ENCODE peak calls at places on chromosomes 3 and 15, in four cellular contexts. One of them, this sample, is unnamed.

GRCh38 chr15:61118885-61119284 is 110.2 kb downstream of the RORA start:
- DNase-seq in iris pigment epithelial cell: no peak
- DNase-seq in fibroblast of mammary gland: no peak
- DNase-seq in MV-4-11: no peak
- DNase-seq in this sample: no peak

GRCh38 chr3:40997711-40998519 is 201.4 kb upstream of the CTNNB1 start:
- DNase-seq in iris pigment epithelial cell: no peak
- DNase-seq in fibroblast of mammary gland: no peak
- DNase-seq in MV-4-11: no peak
- DNase-seq in this sample: no peak

GRCh38 chr3:27532931-27533607 is 48.9 kb upstream of the SLC4A7 start:
- DNase-seq in iris pigment epithelial cell: peak; percentile 32
- DNase-seq in fibroblast of mammary gland: no peak
- DNase-seq in MV-4-11: peak; percentile 79
- DNase-seq in this sample: peak; percentile 45

GRCh38 chr3:197308591-197308990 is 10.2 kb upstream of the DLG1 start:
- DNase-seq in iris pigment epithelial cell: peak; percentile 91
- DNase-seq in fibroblast of mammary gland: peak; percentile 69
- DNase-seq in MV-4-11: no peak
- DNase-seq in this sample: peak; percentile 73

GRCh38 chr3:94862703-94863102 is 799.8 kb downstream of the NSUN3 start:
- DNase-seq in iris pigment epithelial cell: peak; percentile 30
- DNase-seq in fibroblast of mammary gland: peak; percentile 5
- DNase-seq in MV-4-11: peak; percentile 8
- DNase-seq in this sample: peak; percentile 1

GRCh38 chr3:183478501-183478900 is 50.1 kb upstream of the MCF2L2 start:
- DNase-seq in iris pigment epithelial cell: no peak
- DNase-seq in fibroblast of mammary gland: no peak
- DNase-seq in MV-4-11: no peak
- DNase-seq in this sample: no peak

GRCh38 chr3:134360046-134360445 is 14.2 kb downstream of the AMOTL2 start:
- DNase-seq in iris pigment epithelial cell: no peak
- DNase-seq in fibroblast of mammary gland: no peak
- DNase-seq in MV-4-11: no peak
- DNase-seq in this sample: peak; percentile 21

GRCh38 chr3:169659858-169660614 is 3.5 kb downstream of the MECOM start:
- DNase-seq in iris pigment epithelial cell: no peak
- DNase-seq in fibroblast of mammary gland: no peak
- DNase-seq in MV-4-11: no peak
- DNase-seq in this sample: peak; percentile 67

GRCh38 chr3:71703796-71704195 is 21.4 kb downstream of the EIF4E3 start:
- DNase-seq in iris pigment epithelial cell: no peak
- DNase-seq in fibroblast of mammary gland: no peak
- DNase-seq in MV-4-11: no peak
- DNase-seq in this sample: no peak

GRCh38 chr15:29813009-29813408 is 9.3 kb downstream of the TJP1 start:
- DNase-seq in iris pigment epithelial cell: no peak
- DNase-seq in fibroblast of mammary gland: no peak
- DNase-seq in MV-4-11: no peak
- DNase-seq in this sample: no peak

GRCh38 chr3:101631397-101631796 is 45.5 kb downstream of the ZBTB11 start:
- DNase-seq in iris pigment epithelial cell: no peak
- DNase-seq in fibroblast of mammary gland: no peak
- DNase-seq in MV-4-11: no peak
- DNase-seq in this sample: no peak

GRCh38 chr3:173912126-173912525 is 514.6 kb downstream of the NLGN1 start:
- DNase-seq in iris pigment epithelial cell: peak; percentile 16
- DNase-seq in fibroblast of mammary gland: no peak
- DNase-seq in MV-4-11: no peak
- DNase-seq in this sample: peak; percentile 12

GRCh38 chr3:169744332-169745054 is 20.4 kb downstream of the TERC start:
- DNase-seq in iris pigment epithelial cell: peak; percentile 7
- DNase-seq in fibroblast of mammary gland: peak; percentile 19
- DNase-seq in MV-4-11: peak; percentile 6
- DNase-seq in this sample: peak; percentile 59

GRCh38 chr3:184592411-184593200 is 31.0 kb downstream of the EPHB3 start:
- DNase-seq in iris pigment epithelial cell: no peak
- DNase-seq in fibroblast of mammary gland: peak; percentile 20
- DNase-seq in MV-4-11: no peak
- DNase-seq in this sample: peak; percentile 47

GRCh38 chr3:18127181-18127863 is 297.8 kb downstream of the SATB1 start:
- DNase-seq in iris pigment epithelial cell: no peak
- DNase-seq in fibroblast of mammary gland: no peak
- DNase-seq in MV-4-11: peak; percentile 82
- DNase-seq in this sample: no peak

GRCh38 chr3:5699811-5700210 is 512.3 kb downstream of the EDEM1 start:
- DNase-seq in iris pigment epithelial cell: no peak
- DNase-seq in fibroblast of mammary gland: no peak
- DNase-seq in MV-4-11: no peak
- DNase-seq in this sample: no peak

GRCh38 chr3:29271501-29271900 is 9.4 kb upstream of the RBMS3 start:
- DNase-seq in iris pigment epithelial cell: no peak
- DNase-seq in fibroblast of mammary gland: no peak
- DNase-seq in MV-4-11: no peak
- DNase-seq in this sample: no peak

GRCh38 chr15:68639926-68640600 is 61.3 kb downstream of the CORO2B start:
- DNase-seq in iris pigment epithelial cell: no peak
- DNase-seq in fibroblast of mammary gland: peak; percentile 82
- DNase-seq in MV-4-11: no peak
- DNase-seq in this sample: peak; percentile 43

GRCh38 chr3:150076443-150076842 is 105.7 kb upstream of the PFN2 start:
- DNase-seq in iris pigment epithelial cell: no peak
- DNase-seq in fibroblast of mammary gland: no peak
- DNase-seq in MV-4-11: no peak
- DNase-seq in this sample: no peak

GRCh38 chr15:77578641-77579372 is 53.9 kb downstream of the LINGO1 start:
- DNase-seq in iris pigment epithelial cell: no peak
- DNase-seq in fibroblast of mammary gland: no peak
- DNase-seq in MV-4-11: no peak
- DNase-seq in this sample: no peak

GRCh38 chr3:48436855-48437254 is 3.1 kb downstream of the CCDC51 start:
- DNase-seq in iris pigment epithelial cell: no peak
- DNase-seq in fibroblast of mammary gland: no peak
- DNase-seq in MV-4-11: no peak
- DNase-seq in this sample: no peak

GRCh38 chr3:148319161-148319915 is 378.4 kb upstream of the AGTR1 start:
- DNase-seq in iris pigment epithelial cell: peak; percentile 89
- DNase-seq in fibroblast of mammary gland: peak; percentile 90
- DNase-seq in MV-4-11: peak; percentile 94
- DNase-seq in this sample: peak; percentile 75